ENCODE peak calls at places on chromosomes 7 and 10, in six cellular contexts. W is endothelial cell of umbilical vein; S is HCT116; C is IMR-90; J is CD8-positive, alpha-beta T cell; E is cardiac muscle cell. N is an unnamed sample. For H3K4me1 and H3K36me3, the result is how much of the 10 kb centered on the place peaks cover.

GRCh38 chr7:131238260-131238940 is 89.3 kb upstream of the MKLN1 start:
- DNase-seq in E (peak), C (peak), W (peak), S (no peak), J (no peak), N (no peak)

GRCh38 chr10:92124524-92125168 is 166.2 kb downstream of the CPEB3 start:
- DNase-seq in C (peak), W (peak), J (no peak), E (peak), S (no peak), N (no peak)

GRCh38 chr7:149202831-149203231 is 7.5 kb downstream of the ZNF282 start:
- DNase-seq in E (peak), C (peak), J (no peak), S (no peak), W (no peak), N (no peak)

GRCh38 chr7:105791926-105792325 is 84.5 kb downstream of the ATXN7L1 start:
- DNase-seq in W (no peak), E (no peak), S (no peak), C (no peak), J (no peak), N (peak)

GRCh38 chr10:99557044-99557443 is 24.3 kb downstream of the NKX2-3 start:
- DNase-seq in J (no peak), C (no peak), W (no peak), S (no peak), E (no peak), N (no peak)

GRCh38 chr7:68730871-68731403 is 867.3 kb upstream of the AUTS2 start:
- DNase-seq in W (no peak), C (no peak), S (no peak), J (no peak), E (no peak), N (no peak)

GRCh38 chr7:91233201-91233600 is 31.0 kb upstream of the FZD1 start:
- DNase-seq in W (no peak), E (no peak), C (no peak), S (no peak), J (no peak), N (no peak)

GRCh38 chr10:79184141-79184625 is 115.4 kb downstream of the ZMIZ1 start:
- DNase-seq in W (peak), S (peak), J (no peak), E (peak), C (peak), N (peak)

GRCh38 chr7:123070702-123071286 is 75.3 kb upstream of the TAS2R16 start:
- DNase-seq in E (peak), J (no peak), C (no peak), S (peak), W (peak), N (no peak)

GRCh38 chr10:104351067-104351681 is 2.5 kb upstream of the CFAP58 start:
- DNase-seq in W (no peak), S (no peak), J (no peak), E (peak), C (peak), N (no peak)

GRCh38 chr7:34850681-34851080 is 186.6 kb downstream of the DPY19L1 start:
- DNase-seq in W (peak), E (no peak), C (no peak), J (no peak), S (no peak), N (no peak)

GRCh38 chr7:158064631-158065030 is 523.0 kb downstream of the PTPRN2 start:
- DNase-seq in E (no peak), C (no peak), S (no peak), W (no peak), J (no peak), N (no peak)

GRCh38 chr10:70480254-70480861 is 1.8 kb downstream of the PALD1 start:
- DNase-seq in S (no peak), E (no peak), C (no peak), J (no peak), W (no peak), N (peak)

DNA sequence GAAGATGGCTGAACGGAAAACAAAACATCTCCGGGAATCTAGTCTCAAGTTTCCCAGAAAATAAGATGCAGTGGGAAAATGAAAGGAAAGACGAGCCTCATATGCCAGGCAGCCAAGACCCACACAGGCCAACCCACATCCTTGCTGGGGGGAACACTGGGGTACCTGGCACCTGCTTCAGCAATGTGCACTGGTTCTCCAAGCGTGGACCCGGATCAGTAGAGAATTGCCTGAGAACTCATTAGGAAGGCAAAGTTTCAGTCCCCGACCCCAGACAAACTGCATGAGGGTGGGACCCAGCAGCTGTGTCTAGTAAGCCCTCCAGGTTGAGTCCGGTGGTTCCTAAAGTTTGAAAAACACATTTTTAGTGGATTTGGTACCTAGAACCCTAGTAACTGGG is 18.4 kb downstream of the FAM53B start:
- DNase-seq in C (no peak), W (no peak), J (no peak), S (no peak), E (no peak), N (no peak)
- H3K4me1 ChIP-seq in C (under half), W (under half), J (half or more), S (under half), E (under half), N (under half)

DNA sequence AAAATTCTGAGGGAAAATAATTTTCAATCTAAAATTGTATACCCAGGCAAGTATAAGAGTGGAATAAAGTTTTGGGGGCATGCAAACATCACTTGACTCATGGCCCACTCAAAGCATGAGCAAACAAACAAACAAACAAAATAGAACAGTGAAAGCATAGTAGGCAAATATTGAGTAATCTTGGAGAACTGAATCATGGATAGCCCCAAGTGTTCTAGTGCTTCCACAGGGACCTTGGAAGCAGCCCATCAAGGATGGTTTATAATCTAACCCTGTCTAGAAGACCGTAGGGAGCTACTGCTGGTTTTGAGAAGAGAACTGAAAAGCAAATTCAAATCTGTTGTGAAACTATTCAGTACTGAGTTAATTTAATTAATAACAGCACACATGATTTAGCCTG is 22.1 kb downstream of the POLR3A start:
- DNase-seq in W (no peak), S (no peak), J (no peak), C (no peak), E (no peak), N (no peak)
- H3K36me3 ChIP-seq in W (under half), S (half or more), J (half or more), C (half or more), E (half or more), N (under half)

GRCh38 chr7:88599528-88599927 is 160.0 kb upstream of the ZNF804B start:
- DNase-seq in C (no peak), J (no peak), E (no peak), S (no peak), W (no peak), N (no peak)
- TF ChIP-seq CTCF in C (no peak), J (no peak), E (no peak), S (no peak), W (no peak), N (no peak)

DNA sequence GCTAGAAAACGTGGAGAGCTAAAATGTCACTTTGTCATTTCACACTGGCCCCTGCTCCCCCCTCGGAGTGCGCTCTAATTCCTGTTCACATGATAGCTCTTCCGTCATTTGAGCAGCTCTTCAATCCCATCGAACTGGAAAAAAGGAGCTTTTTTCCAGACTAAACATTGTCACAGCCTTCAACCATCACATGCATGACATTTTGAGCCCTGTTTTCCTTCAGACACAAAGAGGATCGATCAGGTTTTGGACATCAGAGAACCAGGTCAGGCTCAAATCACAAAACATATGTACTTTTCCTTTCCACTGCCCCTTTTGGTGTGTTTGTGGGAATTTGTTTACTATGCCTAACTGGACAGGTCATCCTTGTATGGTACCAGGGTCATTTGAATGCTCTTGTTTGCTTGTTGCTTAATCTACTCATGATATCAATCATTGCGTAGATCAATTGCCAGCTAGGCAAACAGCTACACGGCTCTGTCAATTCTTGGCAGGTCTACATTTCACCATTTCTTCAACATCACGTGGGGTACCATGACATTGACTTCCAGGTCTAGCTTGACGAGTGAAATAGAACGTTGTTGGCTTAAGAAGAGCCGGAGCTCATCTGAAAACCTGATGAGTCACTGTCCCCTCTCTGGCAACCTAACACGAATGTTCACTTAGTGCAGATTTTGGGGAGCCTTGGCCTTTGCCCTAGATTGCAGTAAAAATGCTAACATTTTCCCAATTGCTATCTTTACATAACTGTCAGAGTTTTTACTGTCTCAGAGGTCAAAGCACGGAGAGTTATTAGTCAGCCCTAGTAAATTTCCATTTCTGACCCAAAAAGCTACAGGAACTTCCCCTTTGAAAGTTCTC is 87.3 kb downstream of the LYZL2 start:
- DNase-seq in J (no peak), E (peak), W (no peak), C (no peak), S (no peak), N (no peak)
- H3K4me1 ChIP-seq in J (under half), E (under half), W (under half), C (under half), S (under half), N (under half)

GRCh38 chr10:124990671-124991625 is 49.0 kb downstream of the ZRANB1 start:
- DNase-seq in S (no peak), W (no peak), C (no peak), E (no peak), J (no peak), N (no peak)
- H3K36me3 ChIP-seq in S (half or more), W (under half), C (half or more), E (under half), J (under half), N (under half)

DNA sequence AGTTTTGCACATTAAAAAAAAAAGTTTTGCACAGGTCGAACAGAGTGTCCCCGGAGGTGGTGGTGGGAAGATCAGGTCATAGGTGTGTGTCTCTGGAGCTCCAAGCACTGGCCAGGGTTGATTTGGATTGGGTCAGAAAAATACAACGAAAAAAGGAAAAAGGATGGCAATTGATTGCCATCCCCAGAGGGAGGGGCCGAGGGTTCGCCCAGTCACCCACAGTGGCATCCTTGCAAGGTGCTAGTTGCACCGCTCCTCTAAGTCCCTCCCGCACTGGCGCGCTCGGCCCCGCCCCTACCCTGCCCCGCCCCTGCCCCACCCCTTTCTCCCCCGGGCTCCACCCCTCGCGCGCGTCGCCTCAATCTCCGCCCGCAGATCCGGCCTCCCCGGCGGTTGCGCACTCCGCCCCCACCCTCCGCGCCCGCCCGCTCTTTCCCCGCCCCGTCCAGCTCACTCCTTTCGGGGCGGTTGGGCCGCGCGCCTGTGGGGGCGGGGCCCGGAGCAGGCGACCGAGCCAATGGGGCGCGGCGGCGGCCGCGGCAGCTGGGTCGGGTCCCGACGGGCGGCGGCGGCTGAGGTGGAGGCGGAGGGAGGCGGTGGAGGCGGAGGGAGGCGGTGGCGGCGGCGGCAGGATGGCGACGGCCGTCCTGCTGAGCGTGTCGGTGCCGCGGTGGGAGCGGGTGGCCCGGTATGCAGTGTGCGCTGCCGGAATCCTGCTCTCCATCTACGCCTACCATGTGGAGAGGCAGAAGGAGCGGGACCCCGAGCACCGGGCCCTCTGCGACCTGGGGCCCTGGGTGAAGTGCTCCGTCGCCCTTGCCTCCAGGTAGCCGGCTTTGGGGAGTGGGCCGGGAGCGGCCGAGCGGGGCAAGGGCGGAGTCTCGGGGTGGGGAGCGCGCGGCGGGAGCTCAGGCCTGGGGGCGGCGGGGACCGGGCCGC is 31.5 kb upstream of the ERV3-1 start:
- DNase-seq in W (peak), J (peak), S (peak), E (peak), C (peak), N (peak)
- TF ChIP-seq CTCF in W (no peak), J (peak), S (no peak), E (no peak), C (no peak), N (no peak)

N was measured in Caco-2.